ENCODE peak calls at places on chromosomes 3 and 15, in nine cellular contexts. One of them, this sample, is unnamed.

GRCh38 chr3:32493437-32494414 is 8.9 kb downstream of the CMTM6 start:
- DNase-seq in stimulated activated CD4-positive, alpha-beta T cell treated with anti-CD3 and anti-CD28 coated beads, Interleukin-1b, Interleukin-23, amount 100 ng/mL, for 48 hours: no peak
- DNase-seq in MV-4-11: peak; percentile 1
- DNase-seq in HFFc6: no peak
- DNase-seq in AG08395: no peak
- DNase-seq in mesenteric fat pad: no peak
- DNase-seq in NCI-H345: no peak
- DNase-seq in neuronal stem cell: no peak
- DNase-seq in activated CD4-positive, alpha-beta T cell treated with anti-CD3 and anti-CD28 coated beads for 4 hours: no peak
- DNase-seq in this sample: no peak

GRCh38 chr15:79004336-79004735 is 59.5 kb upstream of the CTSH start:
- DNase-seq in neuronal stem cell: no peak
- DNase-seq in mesenteric fat pad: no peak
- DNase-seq in MV-4-11: peak; percentile 89
- DNase-seq in AG08395: peak; percentile 74
- DNase-seq in activated CD4-positive, alpha-beta T cell treated with anti-CD3 and anti-CD28 coated beads for 4 hours: no peak
- DNase-seq in stimulated activated CD4-positive, alpha-beta T cell treated with anti-CD3 and anti-CD28 coated beads, Interleukin-1b, Interleukin-23, amount 100 ng/mL, for 48 hours: no peak
- DNase-seq in HFFc6: peak; percentile 51
- DNase-seq in NCI-H345: no peak
- DNase-seq in this sample: peak; percentile 29

GRCh38 chr15:69643476-69643875 is 190.9 kb downstream of the RPLP1 start:
- DNase-seq in HFFc6: no peak
- DNase-seq in MV-4-11: no peak
- DNase-seq in AG08395: no peak
- DNase-seq in activated CD4-positive, alpha-beta T cell treated with anti-CD3 and anti-CD28 coated beads for 4 hours: no peak
- DNase-seq in stimulated activated CD4-positive, alpha-beta T cell treated with anti-CD3 and anti-CD28 coated beads, Interleukin-1b, Interleukin-23, amount 100 ng/mL, for 48 hours: no peak
- DNase-seq in neuronal stem cell: no peak
- DNase-seq in mesenteric fat pad: no peak
- DNase-seq in NCI-H345: no peak
- DNase-seq in this sample: no peak

GRCh38 chr15:35040339-35041255 is 44.5 kb downstream of the NANOGP8 start:
- DNase-seq in activated CD4-positive, alpha-beta T cell treated with anti-CD3 and anti-CD28 coated beads for 4 hours: no peak
- DNase-seq in mesenteric fat pad: no peak
- DNase-seq in stimulated activated CD4-positive, alpha-beta T cell treated with anti-CD3 and anti-CD28 coated beads, Interleukin-1b, Interleukin-23, amount 100 ng/mL, for 48 hours: no peak
- DNase-seq in neuronal stem cell: no peak
- DNase-seq in MV-4-11: no peak
- DNase-seq in HFFc6: no peak
- DNase-seq in NCI-H345: no peak
- DNase-seq in AG08395: no peak
- DNase-seq in this sample: no peak

GRCh38 chr3:71489315-71489761 is 94.2 kb downstream of the FOXP1 start:
- DNase-seq in mesenteric fat pad: no peak
- DNase-seq in NCI-H345: no peak
- DNase-seq in AG08395: no peak
- DNase-seq in HFFc6: no peak
- DNase-seq in stimulated activated CD4-positive, alpha-beta T cell treated with anti-CD3 and anti-CD28 coated beads, Interleukin-1b, Interleukin-23, amount 100 ng/mL, for 48 hours: no peak
- DNase-seq in neuronal stem cell: no peak
- DNase-seq in MV-4-11: no peak
- DNase-seq in activated CD4-positive, alpha-beta T cell treated with anti-CD3 and anti-CD28 coated beads for 4 hours: peak; percentile 22
- DNase-seq in this sample: no peak

GRCh38 chr15:70867911-70868467 is 14.0 kb upstream of the LARP6 start:
- DNase-seq in HFFc6: no peak
- DNase-seq in AG08395: peak; percentile 68
- DNase-seq in MV-4-11: peak; percentile 48
- DNase-seq in stimulated activated CD4-positive, alpha-beta T cell treated with anti-CD3 and anti-CD28 coated beads, Interleukin-1b, Interleukin-23, amount 100 ng/mL, for 48 hours: no peak
- DNase-seq in NCI-H345: no peak
- DNase-seq in mesenteric fat pad: no peak
- DNase-seq in activated CD4-positive, alpha-beta T cell treated with anti-CD3 and anti-CD28 coated beads for 4 hours: no peak
- DNase-seq in neuronal stem cell: no peak
- DNase-seq in this sample: peak; percentile 63

GRCh38 chr3:157276801-157277200 is 116.9 kb upstream of the CCNL1 start:
- DNase-seq in stimulated activated CD4-positive, alpha-beta T cell treated with anti-CD3 and anti-CD28 coated beads, Interleukin-1b, Interleukin-23, amount 100 ng/mL, for 48 hours: no peak
- DNase-seq in AG08395: no peak
- DNase-seq in mesenteric fat pad: no peak
- DNase-seq in NCI-H345: no peak
- DNase-seq in MV-4-11: no peak
- DNase-seq in neuronal stem cell: no peak
- DNase-seq in HFFc6: no peak
- DNase-seq in activated CD4-positive, alpha-beta T cell treated with anti-CD3 and anti-CD28 coated beads for 4 hours: no peak
- DNase-seq in this sample: no peak

GRCh38 chr3:127889461-127889863 is 25.6 kb upstream of the KBTBD12 start:
- DNase-seq in stimulated activated CD4-positive, alpha-beta T cell treated with anti-CD3 and anti-CD28 coated beads, Interleukin-1b, Interleukin-23, amount 100 ng/mL, for 48 hours: no peak
- DNase-seq in activated CD4-positive, alpha-beta T cell treated with anti-CD3 and anti-CD28 coated beads for 4 hours: no peak
- DNase-seq in MV-4-11: no peak
- DNase-seq in NCI-H345: no peak
- DNase-seq in AG08395: no peak
- DNase-seq in neuronal stem cell: no peak
- DNase-seq in mesenteric fat pad: no peak
- DNase-seq in HFFc6: peak; percentile 37
- DNase-seq in this sample: no peak

GRCh38 chr3:162437480-162437879 is 940.9 kb downstream of the OTOL1 start:
- DNase-seq in NCI-H345: no peak
- DNase-seq in activated CD4-positive, alpha-beta T cell treated with anti-CD3 and anti-CD28 coated beads for 4 hours: no peak
- DNase-seq in MV-4-11: no peak
- DNase-seq in mesenteric fat pad: no peak
- DNase-seq in neuronal stem cell: no peak
- DNase-seq in stimulated activated CD4-positive, alpha-beta T cell treated with anti-CD3 and anti-CD28 coated beads, Interleukin-1b, Interleukin-23, amount 100 ng/mL, for 48 hours: no peak
- DNase-seq in AG08395: no peak
- DNase-seq in HFFc6: peak; percentile 81
- DNase-seq in this sample: no peak

GRCh38 chr3:61537366-61537765 is 24.0 kb upstream of the PTPRG start:
- DNase-seq in activated CD4-positive, alpha-beta T cell treated with anti-CD3 and anti-CD28 coated beads for 4 hours: no peak
- DNase-seq in stimulated activated CD4-positive, alpha-beta T cell treated with anti-CD3 and anti-CD28 coated beads, Interleukin-1b, Interleukin-23, amount 100 ng/mL, for 48 hours: no peak
- DNase-seq in mesenteric fat pad: no peak
- DNase-seq in HFFc6: no peak
- DNase-seq in MV-4-11: no peak
- DNase-seq in NCI-H345: peak; percentile 4
- DNase-seq in AG08395: no peak
- DNase-seq in neuronal stem cell: no peak
- DNase-seq in this sample: no peak

GRCh38 chr3:174216948-174217718 is 642.0 kb upstream of the NAALADL2 start:
- DNase-seq in MV-4-11: no peak
- DNase-seq in stimulated activated CD4-positive, alpha-beta T cell treated with anti-CD3 and anti-CD28 coated beads, Interleukin-1b, Interleukin-23, amount 100 ng/mL, for 48 hours: no peak
- DNase-seq in HFFc6: no peak
- DNase-seq in activated CD4-positive, alpha-beta T cell treated with anti-CD3 and anti-CD28 coated beads for 4 hours: no peak
- DNase-seq in mesenteric fat pad: no peak
- DNase-seq in NCI-H345: no peak
- DNase-seq in AG08395: no peak
- DNase-seq in neuronal stem cell: no peak
- DNase-seq in this sample: no peak

GRCh38 chr3:148911173-148911572 is 46.1 kb downstream of the CPA3 start:
- DNase-seq in AG08395: no peak
- DNase-seq in HFFc6: no peak
- DNase-seq in NCI-H345: no peak
- DNase-seq in activated CD4-positive, alpha-beta T cell treated with anti-CD3 and anti-CD28 coated beads for 4 hours: no peak
- DNase-seq in stimulated activated CD4-positive, alpha-beta T cell treated with anti-CD3 and anti-CD28 coated beads, Interleukin-1b, Interleukin-23, amount 100 ng/mL, for 48 hours: no peak
- DNase-seq in neuronal stem cell: no peak
- DNase-seq in MV-4-11: no peak
- DNase-seq in mesenteric fat pad: no peak
- DNase-seq in this sample: no peak

GRCh38 chr3:78867409-78868372 is 900.1 kb downstream of the ROBO1 start:
- DNase-seq in activated CD4-positive, alpha-beta T cell treated with anti-CD3 and anti-CD28 coated beads for 4 hours: no peak
- DNase-seq in AG08395: peak; percentile 11
- DNase-seq in MV-4-11: no peak
- DNase-seq in stimulated activated CD4-positive, alpha-beta T cell treated with anti-CD3 and anti-CD28 coated beads, Interleukin-1b, Interleukin-23, amount 100 ng/mL, for 48 hours: no peak
- DNase-seq in HFFc6: peak; percentile 46
- DNase-seq in NCI-H345: no peak
- DNase-seq in mesenteric fat pad: no peak
- DNase-seq in neuronal stem cell: no peak
- DNase-seq in this sample: no peak

GRCh38 chr3:43094851-43095250 is 11.0 kb downstream of the POMGNT2 start:
- DNase-seq in mesenteric fat pad: no peak
- DNase-seq in HFFc6: no peak
- DNase-seq in neuronal stem cell: no peak
- DNase-seq in MV-4-11: no peak
- DNase-seq in NCI-H345: peak; percentile 85
- DNase-seq in activated CD4-positive, alpha-beta T cell treated with anti-CD3 and anti-CD28 coated beads for 4 hours: no peak
- DNase-seq in AG08395: no peak
- DNase-seq in stimulated activated CD4-positive, alpha-beta T cell treated with anti-CD3 and anti-CD28 coated beads, Interleukin-1b, Interleukin-23, amount 100 ng/mL, for 48 hours: no peak
- DNase-seq in this sample: no peak

GRCh38 chr15:73375755-73376305 is 7.1 kb upstream of the HCN4 start:
- DNase-seq in NCI-H345: peak; percentile 93
- DNase-seq in activated CD4-positive, alpha-beta T cell treated with anti-CD3 and anti-CD28 coated beads for 4 hours: no peak
- DNase-seq in HFFc6: peak; percentile 4
- DNase-seq in mesenteric fat pad: no peak
- DNase-seq in MV-4-11: no peak
- DNase-seq in AG08395: no peak
- DNase-seq in neuronal stem cell: no peak
- DNase-seq in stimulated activated CD4-positive, alpha-beta T cell treated with anti-CD3 and anti-CD28 coated beads, Interleukin-1b, Interleukin-23, amount 100 ng/mL, for 48 hours: no peak
- DNase-seq in this sample: no peak

GRCh38 chr3:187958432-187959003 is 195.4 kb upstream of the LPP start:
- DNase-seq in stimulated activated CD4-positive, alpha-beta T cell treated with anti-CD3 and anti-CD28 coated beads, Interleukin-1b, Interleukin-23, amount 100 ng/mL, for 48 hours: peak; percentile 47
- DNase-seq in mesenteric fat pad: no peak
- DNase-seq in AG08395: no peak
- DNase-seq in activated CD4-positive, alpha-beta T cell treated with anti-CD3 and anti-CD28 coated beads for 4 hours: peak; percentile 54
- DNase-seq in MV-4-11: peak; percentile 43
- DNase-seq in NCI-H345: no peak
- DNase-seq in neuronal stem cell: no peak
- DNase-seq in HFFc6: no peak
- DNase-seq in this sample: no peak

GRCh38 chr3:70989174-70989573 is 594.4 kb downstream of the FOXP1 start:
- DNase-seq in NCI-H345: no peak
- DNase-seq in mesenteric fat pad: no peak
- DNase-seq in AG08395: peak; percentile 58
- DNase-seq in activated CD4-positive, alpha-beta T cell treated with anti-CD3 and anti-CD28 coated beads for 4 hours: no peak
- DNase-seq in MV-4-11: no peak
- DNase-seq in neuronal stem cell: no peak
- DNase-seq in stimulated activated CD4-positive, alpha-beta T cell treated with anti-CD3 and anti-CD28 coated beads, Interleukin-1b, Interleukin-23, amount 100 ng/mL, for 48 hours: no peak
- DNase-seq in HFFc6: peak; percentile 49
- DNase-seq in this sample: peak; percentile 30

GRCh38 chr3:175404667-175405066 is 545.5 kb downstream of the NAALADL2 start:
- DNase-seq in MV-4-11: no peak
- DNase-seq in stimulated activated CD4-positive, alpha-beta T cell treated with anti-CD3 and anti-CD28 coated beads, Interleukin-1b, Interleukin-23, amount 100 ng/mL, for 48 hours: no peak
- DNase-seq in neuronal stem cell: no peak
- DNase-seq in activated CD4-positive, alpha-beta T cell treated with anti-CD3 and anti-CD28 coated beads for 4 hours: no peak
- DNase-seq in HFFc6: no peak
- DNase-seq in mesenteric fat pad: no peak
- DNase-seq in AG08395: no peak
- DNase-seq in NCI-H345: no peak
- DNase-seq in this sample: peak; percentile 34

GRCh38 chr15:41847981-41848380 is 9.3 kb downstream of the PLA2G4B start:
- DNase-seq in MV-4-11: no peak
- DNase-seq in stimulated activated CD4-positive, alpha-beta T cell treated with anti-CD3 and anti-CD28 coated beads, Interleukin-1b, Interleukin-23, amount 100 ng/mL, for 48 hours: no peak
- DNase-seq in AG08395: no peak
- DNase-seq in neuronal stem cell: no peak
- DNase-seq in NCI-H345: no peak
- DNase-seq in HFFc6: no peak
- DNase-seq in mesenteric fat pad: no peak
- DNase-seq in activated CD4-positive, alpha-beta T cell treated with anti-CD3 and anti-CD28 coated beads for 4 hours: no peak
- DNase-seq in this sample: no peak

GRCh38 chr15:32803631-32804030 is 85.8 kb downstream of the GREM1 start:
- DNase-seq in mesenteric fat pad: no peak
- DNase-seq in AG08395: no peak
- DNase-seq in neuronal stem cell: no peak
- DNase-seq in activated CD4-positive, alpha-beta T cell treated with anti-CD3 and anti-CD28 coated beads for 4 hours: no peak
- DNase-seq in HFFc6: no peak
- DNase-seq in NCI-H345: no peak
- DNase-seq in MV-4-11: no peak
- DNase-seq in stimulated activated CD4-positive, alpha-beta T cell treated with anti-CD3 and anti-CD28 coated beads, Interleukin-1b, Interleukin-23, amount 100 ng/mL, for 48 hours: no peak
- DNase-seq in this sample: no peak

GRCh38 chr15:88477126-88477525 is 9.6 kb downstream of the MRPS11 start:
- DNase-seq in neuronal stem cell: no peak
- DNase-seq in activated CD4-positive, alpha-beta T cell treated with anti-CD3 and anti-CD28 coated beads for 4 hours: no peak
- DNase-seq in HFFc6: no peak
- DNase-seq in mesenteric fat pad: no peak
- DNase-seq in NCI-H345: no peak
- DNase-seq in MV-4-11: no peak
- DNase-seq in stimulated activated CD4-positive, alpha-beta T cell treated with anti-CD3 and anti-CD28 coated beads, Interleukin-1b, Interleukin-23, amount 100 ng/mL, for 48 hours: no peak
- DNase-seq in AG08395: no peak
- DNase-seq in this sample: no peak

GRCh38 chr3:146581877-146582508 is 23.2 kb downstream of the PLSCR5 start:
- DNase-seq in neuronal stem cell: no peak
- DNase-seq in activated CD4-positive, alpha-beta T cell treated with anti-CD3 and anti-CD28 coated beads for 4 hours: no peak
- DNase-seq in NCI-H345: no peak
- DNase-seq in mesenteric fat pad: no peak
- DNase-seq in HFFc6: no peak
- DNase-seq in AG08395: no peak
- DNase-seq in MV-4-11: peak; percentile 81
- DNase-seq in stimulated activated CD4-positive, alpha-beta T cell treated with anti-CD3 and anti-CD28 coated beads, Interleukin-1b, Interleukin-23, amount 100 ng/mL, for 48 hours: no peak
- DNase-seq in this sample: no peak

GRCh38 chr3:193605876-193606275 is 12.9 kb downstream of the OPA1 start:
- DNase-seq in stimulated activated CD4-positive, alpha-beta T cell treated with anti-CD3 and anti-CD28 coated beads, Interleukin-1b, Interleukin-23, amount 100 ng/mL, for 48 hours: peak; percentile 34
- DNase-seq in mesenteric fat pad: no peak
- DNase-seq in MV-4-11: peak; percentile 57
- DNase-seq in HFFc6: peak; percentile 58
- DNase-seq in AG08395: peak; percentile 70
- DNase-seq in NCI-H345: peak; percentile 36
- DNase-seq in neuronal stem cell: peak; percentile 36
- DNase-seq in activated CD4-positive, alpha-beta T cell treated with anti-CD3 and anti-CD28 coated beads for 4 hours: peak; percentile 45
- DNase-seq in this sample: no peak

GRCh38 chr3:63351159-63352007 is 73.3 kb downstream of the SYNPR start:
- DNase-seq in MV-4-11: peak; percentile 17
- DNase-seq in HFFc6: peak; percentile 49
- DNase-seq in activated CD4-positive, alpha-beta T cell treated with anti-CD3 and anti-CD28 coated beads for 4 hours: no peak
- DNase-seq in stimulated activated CD4-positive, alpha-beta T cell treated with anti-CD3 and anti-CD28 coated beads, Interleukin-1b, Interleukin-23, amount 100 ng/mL, for 48 hours: no peak
- DNase-seq in mesenteric fat pad: no peak
- DNase-seq in neuronal stem cell: peak; percentile 65
- DNase-seq in AG08395: peak; percentile 60
- DNase-seq in NCI-H345: peak; percentile 42
- DNase-seq in this sample: no peak

GRCh38 chr3:158570999-158571702 is at the start of gene MLF1:
- DNase-seq in AG08395: peak; percentile 99
- DNase-seq in neuronal stem cell: peak; percentile 95
- DNase-seq in stimulated activated CD4-positive, alpha-beta T cell treated with anti-CD3 and anti-CD28 coated beads, Interleukin-1b, Interleukin-23, amount 100 ng/mL, for 48 hours: peak; percentile 90
- DNase-seq in HFFc6: peak; percentile 95
- DNase-seq in mesenteric fat pad: peak; percentile 99
- DNase-seq in NCI-H345: peak; percentile 92
- DNase-seq in activated CD4-positive, alpha-beta T cell treated with anti-CD3 and anti-CD28 coated beads for 4 hours: peak; percentile 72
- DNase-seq in MV-4-11: peak; percentile 72
- DNase-seq in this sample: peak; percentile 88

GRCh38 chr15:62999923-63000484 is 42.5 kb upstream of the TPM1 start:
- DNase-seq in stimulated activated CD4-positive, alpha-beta T cell treated with anti-CD3 and anti-CD28 coated beads, Interleukin-1b, Interleukin-23, amount 100 ng/mL, for 48 hours: no peak
- DNase-seq in MV-4-11: no peak
- DNase-seq in AG08395: no peak
- DNase-seq in mesenteric fat pad: no peak
- DNase-seq in activated CD4-positive, alpha-beta T cell treated with anti-CD3 and anti-CD28 coated beads for 4 hours: no peak
- DNase-seq in HFFc6: no peak
- DNase-seq in neuronal stem cell: peak; percentile 67
- DNase-seq in NCI-H345: no peak
- DNase-seq in this sample: no peak

GRCh38 chr3:126125781-126126251 is 41.9 kb upstream of the SLC41A3 start:
- DNase-seq in HFFc6: no peak
- DNase-seq in activated CD4-positive, alpha-beta T cell treated with anti-CD3 and anti-CD28 coated beads for 4 hours: no peak
- DNase-seq in MV-4-11: no peak
- DNase-seq in AG08395: no peak
- DNase-seq in NCI-H345: no peak
- DNase-seq in neuronal stem cell: no peak
- DNase-seq in mesenteric fat pad: no peak
- DNase-seq in stimulated activated CD4-positive, alpha-beta T cell treated with anti-CD3 and anti-CD28 coated beads, Interleukin-1b, Interleukin-23, amount 100 ng/mL, for 48 hours: no peak
- DNase-seq in this sample: no peak

GRCh38 chr15:100254694-100255093 is 87.1 kb downstream of the ADAMTS17 start:
- DNase-seq in stimulated activated CD4-positive, alpha-beta T cell treated with anti-CD3 and anti-CD28 coated beads, Interleukin-1b, Interleukin-23, amount 100 ng/mL, for 48 hours: no peak
- DNase-seq in MV-4-11: no peak
- DNase-seq in mesenteric fat pad: peak; percentile 30
- DNase-seq in activated CD4-positive, alpha-beta T cell treated with anti-CD3 and anti-CD28 coated beads for 4 hours: no peak
- DNase-seq in NCI-H345: peak; percentile 33
- DNase-seq in HFFc6: no peak
- DNase-seq in neuronal stem cell: no peak
- DNase-seq in AG08395: no peak
- DNase-seq in this sample: no peak

GRCh38 chr3:193301441-193301840 is 60.4 kb downstream of the PLAAT1 start:
- DNase-seq in AG08395: no peak
- DNase-seq in activated CD4-positive, alpha-beta T cell treated with anti-CD3 and anti-CD28 coated beads for 4 hours: no peak
- DNase-seq in neuronal stem cell: no peak
- DNase-seq in NCI-H345: no peak
- DNase-seq in stimulated activated CD4-positive, alpha-beta T cell treated with anti-CD3 and anti-CD28 coated beads, Interleukin-1b, Interleukin-23, amount 100 ng/mL, for 48 hours: no peak
- DNase-seq in mesenteric fat pad: no peak
- DNase-seq in MV-4-11: no peak
- DNase-seq in HFFc6: no peak
- DNase-seq in this sample: no peak

GRCh38 chr3:77236118-77236517 is 196.2 kb downstream of the ROBO2 start:
- DNase-seq in neuronal stem cell: no peak
- DNase-seq in AG08395: no peak
- DNase-seq in HFFc6: no peak
- DNase-seq in activated CD4-positive, alpha-beta T cell treated with anti-CD3 and anti-CD28 coated beads for 4 hours: no peak
- DNase-seq in NCI-H345: no peak
- DNase-seq in MV-4-11: no peak
- DNase-seq in mesenteric fat pad: no peak
- DNase-seq in stimulated activated CD4-positive, alpha-beta T cell treated with anti-CD3 and anti-CD28 coated beads, Interleukin-1b, Interleukin-23, amount 100 ng/mL, for 48 hours: no peak
- DNase-seq in this sample: no peak

GRCh38 chr3:126958638-126959085 is 24.3 kb upstream of the PLXNA1 start:
- DNase-seq in HFFc6: no peak
- DNase-seq in mesenteric fat pad: no peak
- DNase-seq in stimulated activated CD4-positive, alpha-beta T cell treated with anti-CD3 and anti-CD28 coated beads, Interleukin-1b, Interleukin-23, amount 100 ng/mL, for 48 hours: no peak
- DNase-seq in AG08395: no peak
- DNase-seq in MV-4-11: no peak
- DNase-seq in activated CD4-positive, alpha-beta T cell treated with anti-CD3 and anti-CD28 coated beads for 4 hours: no peak
- DNase-seq in NCI-H345: no peak
- DNase-seq in neuronal stem cell: no peak
- DNase-seq in this sample: no peak